ENCODE peak calls at places on chromosomes 13 and 19, in five cellular contexts. S is HEK293T, Z is K562, C is SK-N-SH, R is HepG2. Q is an unnamed sample.

GRCh38 chr13:38908574-38908973 is 82.1 kb downstream of the STOML3 start:
- DNase-seq in R (no peak), S (no peak), C (no peak), Z (no peak), Q (no peak)

GRCh38 chr19:30093966-30094770 is 152.1 kb downstream of the URI1 start:
- DNase-seq in C (peak), Z (no peak), S (no peak), R (no peak), Q (no peak)

GRCh38 chr19:13087795-13088537 is 14.7 kb downstream of the LYL1 start:
- DNase-seq in Z (no peak), R (no peak), S (no peak), C (no peak), Q (no peak)

GRCh38 chr19:49150944-49151243 is 4.3 kb downstream of the HRC start:
- DNase-seq in C (no peak), Z (no peak), S (no peak), R (no peak), Q (no peak)

GRCh38 chr13:99055286-99056073 is 77.6 kb upstream of the DOCK9 start:
- DNase-seq in S (no peak), Z (no peak), C (no peak), R (no peak), Q (no peak)

GRCh38 chr19:10107254-10107653 is 1.1 kb downstream of the PPAN start:
- DNase-seq in Z (no peak), C (no peak), S (no peak), R (no peak), Q (no peak)

GRCh38 chr13:19713186-19713965 is 69.4 kb downstream of the PSPC1 start:
- DNase-seq in S (no peak), Z (no peak), R (no peak), C (no peak), Q (peak)

GRCh38 chr19:38862321-38863059 is 12.7 kb upstream of the HNRNPL start:
- DNase-seq in Z (no peak), C (peak), S (no peak), R (no peak), Q (no peak)

GRCh38 chr19:42198676-42199439 is 18.6 kb downstream of the DEDD2 start:
- DNase-seq in Z (no peak), R (no peak), C (no peak), S (no peak), Q (peak)

GRCh38 chr13:107581009-107581408 is 634.3 kb downstream of the LIG4 start:
- DNase-seq in R (no peak), Z (no peak), S (no peak), C (no peak), Q (no peak)

GRCh38 chr13:113499936-113500335 is 9.4 kb upstream of the DCUN1D2 start:
- DNase-seq in C (no peak), S (no peak), Z (no peak), R (no peak), Q (no peak)
- TF ChIP-seq FOXM1 in C (no peak), S (no peak), Z (no peak), R (no peak), Q (no peak)

GRCh38 chr19:351976-352625 is 7.5 kb upstream of the MIER2 start:
- DNase-seq in C (no peak), Z (no peak), R (no peak), S (no peak), Q (no peak)
- TF ChIP-seq FOXM1 in C (no peak), Z (no peak), R (no peak), S (no peak), Q (no peak)

GRCh38 chr19:2711175-2711936 is 8.9 kb upstream of the GNG7 start:
- DNase-seq in S (no peak), C (no peak), R (no peak), Z (peak), Q (no peak)
- TF ChIP-seq FOXM1 in S (no peak), C (no peak), R (no peak), Z (no peak), Q (no peak)

GRCh38 chr13:71663431-71663830 is 203.6 kb downstream of the DACH1 start:
- DNase-seq in C (no peak), S (no peak), Z (no peak), R (no peak), Q (no peak)

GRCh38 chr13:71661921-71662320 is 205.1 kb downstream of the DACH1 start:
- DNase-seq in S (no peak), R (no peak), Z (no peak), C (no peak), Q (no peak)

DNA sequence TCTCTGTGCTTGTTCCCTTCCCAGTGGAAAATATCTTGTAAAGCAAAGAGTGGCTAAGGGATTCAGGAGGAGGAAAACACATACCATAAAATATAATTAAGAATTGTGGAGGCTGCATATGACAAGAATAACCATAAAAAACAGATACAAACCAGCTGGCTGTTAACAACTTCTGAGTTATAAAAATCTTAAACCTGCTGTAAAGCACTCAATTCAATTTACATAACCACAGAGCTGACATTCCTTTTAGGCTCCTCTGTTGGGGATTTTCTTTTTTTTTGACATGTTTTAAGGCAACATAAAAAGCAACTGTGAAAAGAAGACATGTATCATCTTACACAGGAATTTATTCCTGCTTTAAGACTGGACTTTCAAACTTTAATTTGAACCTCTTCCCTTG is 207.6 kb downstream of the DACH1 start:
- DNase-seq in S (no peak), C (no peak), R (no peak), Z (no peak), Q (no peak)
- TF ChIP-seq FOXM1 in S (no peak), C (no peak), R (no peak), Z (no peak), Q (no peak)

DNA sequence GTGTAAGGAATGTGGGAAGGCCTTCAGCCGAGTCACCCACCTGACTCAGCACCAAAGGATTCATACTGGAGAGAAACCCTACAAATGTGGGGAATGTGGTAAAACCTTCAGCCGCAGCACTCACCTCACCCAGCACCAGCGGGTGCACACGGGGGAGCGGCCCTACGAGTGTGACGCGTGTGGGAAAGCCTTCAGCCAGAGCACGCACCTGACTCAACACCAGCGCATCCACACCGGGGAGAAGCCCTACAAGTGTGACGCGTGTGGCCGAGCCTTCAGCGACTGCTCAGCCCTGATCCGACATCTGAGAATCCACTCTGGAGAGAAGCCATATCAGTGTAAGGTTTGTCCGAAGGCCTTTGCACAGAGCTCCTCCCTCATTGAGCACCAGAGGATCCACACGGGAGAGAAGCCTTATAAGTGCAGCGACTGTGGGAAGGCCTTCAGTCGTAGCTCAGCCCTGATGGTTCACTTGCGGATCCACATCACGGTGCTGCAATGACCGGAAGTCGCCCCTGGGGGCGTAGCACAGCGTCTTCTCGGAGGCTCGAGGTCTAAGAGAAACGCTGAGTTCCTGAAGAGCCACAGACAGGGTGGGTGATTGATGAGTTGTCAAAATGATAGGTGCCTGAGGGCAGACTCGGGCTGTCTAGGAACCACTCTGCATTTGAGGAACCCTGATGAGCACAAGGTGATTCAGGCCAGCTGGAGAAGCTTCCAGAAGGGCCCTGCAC is 12.2 kb downstream of the ZSCAN22 start:
- DNase-seq in Z (peak), S (peak), R (no peak), C (no peak), Q (no peak)
- TF ChIP-seq FOXM1 in Z (no peak), S (no peak), R (no peak), C (no peak), Q (no peak)

DNA sequence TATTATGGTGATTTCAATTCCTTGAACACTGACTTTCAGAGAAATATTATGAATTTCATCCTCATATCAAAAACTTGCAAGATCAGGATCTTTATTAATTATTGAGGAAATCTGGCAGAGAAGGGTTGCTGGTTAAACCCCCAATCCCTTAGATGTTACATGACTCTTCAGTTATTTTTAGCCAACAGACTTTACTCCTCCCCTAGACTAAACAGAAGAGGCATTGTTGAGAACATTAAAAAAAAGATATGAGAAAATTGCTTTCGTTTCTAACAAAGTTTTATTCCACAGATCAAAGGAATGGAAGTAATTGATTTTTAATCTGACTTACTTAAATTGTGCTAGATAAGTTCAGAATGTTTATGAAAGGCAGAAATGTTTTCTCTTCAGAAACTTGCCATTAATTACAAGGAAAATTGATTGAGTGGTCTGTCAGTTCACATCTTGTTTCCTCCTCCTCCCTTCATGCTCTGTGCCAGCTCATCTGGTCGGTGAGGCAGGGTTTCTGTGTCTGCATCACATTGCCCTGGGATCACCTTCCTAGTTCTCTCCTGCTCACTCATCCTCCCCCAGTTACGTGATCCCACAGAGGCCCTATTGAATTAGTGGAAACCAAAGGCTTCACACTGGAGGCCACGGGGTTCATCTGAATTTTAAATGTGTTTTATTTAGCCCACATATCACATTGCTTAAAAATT is 378.6 kb downstream of the LMO7 start:
- DNase-seq in S (no peak), R (no peak), Z (no peak), C (no peak), Q (no peak)
- TF ChIP-seq FOXM1 in S (no peak), R (no peak), Z (no peak), C (no peak), Q (no peak)

GRCh38 chr13:92403606-92404005 is 823.0 kb upstream of the GPC6 start:
- DNase-seq in Z (no peak), R (no peak), S (no peak), C (no peak), Q (no peak)
- TF ChIP-seq FOXM1 in Z (no peak), R (no peak), S (no peak), C (no peak), Q (no peak)

DNA sequence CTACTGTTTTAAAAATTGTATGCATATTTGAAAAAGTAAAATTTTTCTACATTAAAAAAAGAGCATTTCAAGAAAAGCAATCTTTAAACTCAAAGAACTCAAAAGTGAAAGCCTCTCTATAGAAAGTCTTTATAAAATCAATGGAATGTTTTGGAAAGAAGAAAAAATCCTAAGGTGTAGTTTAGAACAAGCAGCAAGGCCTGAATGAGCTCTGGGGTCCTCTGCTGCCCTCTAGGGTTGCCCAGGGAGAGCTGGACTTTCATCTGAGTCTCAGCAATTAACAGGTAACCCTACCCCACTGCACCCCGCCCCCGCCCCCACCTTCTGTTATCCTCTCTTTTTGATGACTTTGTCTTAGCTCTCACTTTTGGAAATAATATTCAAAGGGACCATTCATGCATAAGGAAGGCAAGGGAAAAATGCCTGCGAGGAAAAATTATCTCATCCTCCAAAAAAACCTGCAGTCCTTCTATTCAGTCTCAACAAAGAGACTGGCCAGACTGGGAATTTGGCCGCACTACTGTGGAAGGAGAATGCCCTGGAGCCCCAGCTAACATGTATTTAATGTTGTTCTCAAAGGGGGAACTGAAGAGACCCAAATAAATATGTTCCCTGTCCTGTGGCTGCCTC is 24.1 kb downstream of the SLC25A30 start:
- DNase-seq in R (peak), C (peak), S (peak), Z (peak), Q (no peak)
- TF ChIP-seq FOXM1 in R (no peak), C (no peak), S (no peak), Z (no peak), Q (no peak)

Q was measured in GM12878.